ENCODE peak calls at places on chromosomes 2 and 18, in five cellular contexts. S, E, Y, A and T are unnamed samples.

GRCh38 chr2:8107979-8108378 is 573.9 kb upstream of the ID2 start:
- DNase-seq in S (no peak), E (no peak), Y (no peak), A (no peak), T (no peak)

GRCh38 chr2:239208470-239209180 is 192.2 kb downstream of the HDAC4 start:
- DNase-seq in S (no peak), Y (peak), A (no peak), E (no peak), T (no peak)

GRCh38 chr2:195830968-195831810 is 174.2 kb downstream of the SLC39A10 start:
- DNase-seq in Y (no peak), E (peak), A (no peak), S (no peak), T (no peak)

GRCh38 chr2:219129589-219129988 is 31.0 kb downstream of the NHEJ1 start:
- DNase-seq in Y (no peak), A (no peak), S (no peak), E (no peak), T (no peak)

GRCh38 chr2:17166506-17166905 is 351.7 kb downstream of the RAD51AP2 start:
- DNase-seq in E (peak), S (no peak), A (no peak), Y (no peak), T (no peak)

GRCh38 chr2:215434447-215435260 is 1.2 kb downstream of the FN1 start:
- DNase-seq in S (no peak), Y (no peak), A (no peak), E (no peak), T (no peak)

GRCh38 chr2:120803085-120803484 is 67.4 kb downstream of the GLI2 start:
- DNase-seq in Y (no peak), S (no peak), E (no peak), A (no peak), T (no peak)

GRCh38 chr2:55364189-55365055 is 55.2 kb downstream of the CCDC88A start:
- DNase-seq in S (no peak), A (peak), Y (no peak), E (peak), T (no peak)

GRCh38 chr2:24766609-24767008 is 26.6 kb downstream of the PTRHD1 start:
- DNase-seq in A (no peak), S (no peak), E (no peak), Y (no peak), T (no peak)

GRCh38 chr2:28613616-28614501 is 118.0 kb downstream of the PLB1 start:
- DNase-seq in Y (peak), A (no peak), S (no peak), E (peak), T (no peak)

GRCh38 chr2:197777823-197778407 is 7.2 kb downstream of the BOLL start:
- DNase-seq in A (peak), Y (peak), E (peak), S (peak), T (no peak)

GRCh38 chr2:227653419-227653818 is 13.2 kb upstream of the SCYGR5 start:
- DNase-seq in A (peak), E (peak), S (no peak), Y (peak), T (no peak)

GRCh38 chr2:38750793-38751042 is 443 bp downstream of the SRSF7 start:
- DNase-seq in Y (no peak), E (no peak), A (no peak), S (no peak), T (no peak)

GRCh38 chr2:145617906-145618305 is 1098.0 kb upstream of the ZEB2 start:
- DNase-seq in S (no peak), A (no peak), Y (no peak), E (peak), T (no peak)

GRCh38 chr2:102070058-102070642 is 72.4 kb upstream of the IL1R1 start:
- DNase-seq in S (no peak), A (peak), E (peak), Y (peak), T (no peak)

GRCh38 chr2:15096873-15097272 is 464.3 kb downstream of the NBAS start:
- DNase-seq in S (no peak), Y (no peak), A (no peak), E (no peak), T (peak)

GRCh38 chr2:68319397-68320117 is at the start of gene CNRIP1:
- DNase-seq in Y (no peak), A (peak), E (peak), S (peak), T (no peak)

GRCh38 chr2:200747668-200748618 is 63.8 kb upstream of the BZW1 start:
- DNase-seq in Y (peak), E (peak), A (peak), S (no peak), T (no peak)

GRCh38 chr18:72848534-72849237 is 19.1 kb downstream of the NETO1 start:
- DNase-seq in S (no peak), A (no peak), Y (no peak), E (no peak), T (no peak)

GRCh38 chr2:64203131-64204005 is 59.1 kb upstream of the PELI1 start:
- DNase-seq in Y (no peak), A (no peak), S (no peak), E (peak), T (no peak)

GRCh38 chr18:44541159-44541558 is 139.5 kb upstream of the SETBP1 start:
- DNase-seq in Y (no peak), E (no peak), S (no peak), A (no peak), T (no peak)

GRCh38 chr2:158502984-158503383 is 46.2 kb downstream of the PKP4 start:
- DNase-seq in A (peak), S (no peak), E (peak), Y (peak), T (no peak)

GRCh38 chr2:207955456-207955855 is 69.9 kb downstream of the PLEKHM3 start:
- DNase-seq in Y (no peak), S (no peak), A (no peak), E (no peak), T (no peak)

GRCh38 chr2:113164930-113165585 is 8.7 kb upstream of the PSD4 start:
- DNase-seq in Y (peak), S (no peak), A (no peak), E (no peak), T (no peak)

GRCh38 chr2:14418110-14418509 is 214.4 kb upstream of the LRATD1 start:
- DNase-seq in A (no peak), S (no peak), E (no peak), Y (no peak), T (no peak)

GRCh38 chr2:230952226-230952956 is 27.3 kb upstream of the GPR55 start:
- DNase-seq in A (no peak), S (no peak), E (no peak), Y (no peak), T (no peak)

GRCh38 chr2:167237478-167237877 is 349.2 kb downstream of the XIRP2 start:
- DNase-seq in E (no peak), S (no peak), A (no peak), Y (no peak), T (no peak)

GRCh38 chr2:16282511-16282910 is 342.2 kb downstream of the MYCN start:
- DNase-seq in E (no peak), A (no peak), Y (no peak), S (no peak), T (peak)

GRCh38 chr2:217687771-217688170 is 315.0 kb downstream of the TNS1 start:
- DNase-seq in E (no peak), S (no peak), A (no peak), Y (no peak), T (no peak)

GRCh38 chr2:217688494-217688893 is 314.3 kb downstream of the TNS1 start:
- DNase-seq in E (no peak), A (no peak), Y (no peak), S (no peak), T (no peak)

GRCh38 chr2:217683096-217683870 is 319.5 kb downstream of the TNS1 start:
- DNase-seq in E (no peak), S (no peak), A (no peak), Y (no peak), T (no peak)

GRCh38 chr2:217684431-217685254 is 318.2 kb downstream of the TNS1 start:
- DNase-seq in S (no peak), A (no peak), Y (no peak), E (no peak), T (no peak)

GRCh38 chr2:217685255-217685605 is 317.6 kb downstream of the TNS1 start:
- DNase-seq in E (peak), S (no peak), Y (peak), A (peak), T (no peak)
- TF ChIP-seq MAFK in E (no peak), S (no peak), Y (no peak), A (no peak), T (no peak)

GRCh38 chr2:11683486-11683885 is 13.5 kb upstream of the NTSR2 start:
- DNase-seq in Y (no peak), S (no peak), A (no peak), E (no peak), T (no peak)
- TF ChIP-seq MAFK in Y (no peak), S (no peak), A (no peak), E (no peak), T (no peak)

GRCh38 chr2:56540467-56540866 is 356.7 kb downstream of the CCDC85A start:
- DNase-seq in E (no peak), A (no peak), Y (no peak), S (no peak), T (no peak)

GRCh38 chr2:56540901-56541300 is 357.1 kb downstream of the CCDC85A start:
- DNase-seq in S (no peak), A (no peak), E (no peak), Y (no peak), T (no peak)

GRCh38 chr2:56539618-56540017 is 355.8 kb downstream of the CCDC85A start:
- DNase-seq in E (no peak), S (no peak), A (no peak), Y (no peak), T (no peak)

GRCh38 chr2:56537756-56538155 is 354.0 kb downstream of the CCDC85A start:
- DNase-seq in S (no peak), A (no peak), E (no peak), Y (no peak), T (no peak)

GRCh38 chr2:56542213-56542612 is 358.4 kb downstream of the CCDC85A start:
- DNase-seq in E (no peak), A (no peak), Y (no peak), S (no peak), T (no peak)
- TF ChIP-seq MAFK in E (peak), A (peak), Y (peak), S (no peak), T (no peak)

GRCh38 chr2:80567991-80568390 is 263.4 kb upstream of the LRRTM1 start:
- DNase-seq in A (no peak), E (no peak), Y (no peak), S (no peak), T (no peak)

GRCh38 chr2:80573167-80573566 is 268.6 kb upstream of the LRRTM1 start:
- DNase-seq in A (no peak), E (no peak), Y (no peak), S (no peak), T (no peak)

GRCh38 chr2:80579756-80580155 is 275.2 kb upstream of the LRRTM1 start:
- DNase-seq in A (no peak), E (no peak), S (no peak), Y (no peak), T (no peak)

DNA sequence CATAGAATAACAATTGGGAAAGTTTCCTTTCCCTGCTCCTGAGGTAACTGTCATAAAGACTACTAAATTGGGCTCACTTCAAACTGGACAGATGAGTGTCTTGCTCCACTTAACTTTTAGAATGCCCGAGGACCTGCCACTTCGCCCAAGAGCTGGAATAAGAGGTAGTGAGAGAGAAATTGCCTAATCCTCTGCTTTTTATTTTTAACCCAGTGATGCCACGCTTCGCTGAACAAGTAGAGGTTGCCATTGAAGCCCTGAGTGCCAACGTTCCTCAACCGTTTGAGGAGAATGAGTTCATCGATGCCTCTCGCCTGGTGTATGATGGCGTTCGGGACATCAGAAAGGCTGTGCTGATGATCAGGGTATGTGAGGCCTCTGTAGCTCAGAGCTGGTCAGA is 269.4 kb upstream of the LRRTM1 start:
- DNase-seq in S (no peak), Y (no peak), A (no peak), E (no peak), T (no peak)
- TF ChIP-seq MAFK in S (no peak), Y (no peak), A (no peak), E (no peak), T (no peak)

GRCh38 chr2:164800572-164800971 is 41.1 kb downstream of the COBLL1 start:
- DNase-seq in A (no peak), Y (no peak), S (no peak), E (no peak), T (no peak)

GRCh38 chr2:164808776-164809175 is 32.8 kb downstream of the COBLL1 start:
- DNase-seq in S (no peak), Y (peak), E (no peak), A (no peak), T (no peak)

GRCh38 chr2:164802095-164802744 is 39.4 kb downstream of the COBLL1 start:
- DNase-seq in Y (peak), A (no peak), S (no peak), E (no peak), T (no peak)

GRCh38 chr2:164803772-164804466 is 37.7 kb downstream of the COBLL1 start:
- DNase-seq in E (peak), S (no peak), A (no peak), Y (no peak), T (no peak)
- TF ChIP-seq MAFK in E (no peak), S (no peak), A (no peak), Y (no peak), T (no peak)

DNA sequence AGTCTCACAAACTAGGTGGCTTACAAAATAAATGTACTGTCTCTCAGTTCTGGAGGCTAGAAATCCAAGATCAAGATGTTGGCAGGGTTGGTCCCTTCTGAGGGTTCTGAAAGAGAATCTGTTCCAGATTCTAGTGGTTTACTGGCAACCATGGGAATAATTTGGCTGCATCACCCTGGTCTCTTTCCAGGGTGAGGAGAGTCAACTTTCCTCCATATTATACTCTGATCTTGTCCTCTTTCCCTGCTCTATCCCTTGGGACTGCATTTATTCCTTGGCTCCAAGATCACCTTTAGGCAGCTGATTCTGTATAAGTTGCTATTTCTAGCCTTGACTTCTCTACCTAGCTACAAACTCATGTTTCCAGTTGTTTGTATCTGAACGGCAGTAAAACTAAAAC is 35.2 kb downstream of the SLC40A1 start:
- DNase-seq in A (no peak), S (no peak), E (no peak), Y (no peak), T (no peak)
- TF ChIP-seq MAFK in A (no peak), S (no peak), E (no peak), Y (no peak), T (no peak)

DNA sequence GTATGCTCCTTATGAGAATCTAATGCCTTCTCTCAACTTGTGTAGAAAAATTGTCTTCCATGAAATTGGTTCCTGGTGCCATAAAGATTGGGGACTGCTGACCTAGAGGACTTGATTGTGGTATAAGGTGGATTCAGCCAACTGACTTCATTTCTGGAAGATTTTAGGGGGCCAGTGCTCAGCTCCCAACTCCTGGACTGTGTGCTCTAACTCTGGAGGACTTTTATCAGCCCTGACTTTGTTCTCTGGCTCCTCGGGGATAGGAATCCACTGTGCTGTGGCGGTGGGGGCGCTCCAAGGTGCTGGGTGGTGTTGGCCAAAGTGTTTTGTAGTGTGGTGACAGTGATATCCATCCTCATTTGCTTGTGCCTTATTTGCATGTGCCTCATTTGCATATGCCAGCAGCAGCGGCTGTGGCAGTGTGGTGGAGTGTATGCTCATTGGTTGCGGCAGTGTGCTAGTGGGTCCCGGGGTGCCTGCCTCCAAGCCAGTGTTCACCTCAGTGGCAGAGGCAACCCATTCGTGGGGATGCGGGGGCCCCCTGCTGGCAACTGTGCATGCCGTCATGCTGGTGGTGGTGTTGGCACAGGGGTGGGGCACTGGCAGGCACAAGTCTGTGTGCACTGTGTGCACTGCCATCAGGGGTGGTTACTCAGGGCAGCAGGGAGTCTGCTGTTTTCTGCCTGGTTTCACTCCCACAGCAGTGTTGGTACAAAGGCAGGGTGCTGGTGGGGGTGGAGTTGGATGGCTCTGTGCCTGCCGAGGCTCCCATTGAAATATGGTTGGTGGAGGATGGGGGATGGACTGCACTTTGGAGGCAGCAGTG is 19.6 kb downstream of the EHBP1 start:
- DNase-seq in S (peak), E (no peak), A (peak), Y (no peak), T (no peak)
- TF ChIP-seq MAFK in S (no peak), E (no peak), A (no peak), Y (no peak), T (no peak)

GRCh38 chr2:168816369-168816768 is 13.9 kb downstream of the NOSTRIN start:
- DNase-seq in Y (no peak), S (no peak), A (peak), E (peak), T (no peak)
- TF ChIP-seq MAFK in Y (no peak), S (no peak), A (no peak), E (no peak), T (no peak)

DNA sequence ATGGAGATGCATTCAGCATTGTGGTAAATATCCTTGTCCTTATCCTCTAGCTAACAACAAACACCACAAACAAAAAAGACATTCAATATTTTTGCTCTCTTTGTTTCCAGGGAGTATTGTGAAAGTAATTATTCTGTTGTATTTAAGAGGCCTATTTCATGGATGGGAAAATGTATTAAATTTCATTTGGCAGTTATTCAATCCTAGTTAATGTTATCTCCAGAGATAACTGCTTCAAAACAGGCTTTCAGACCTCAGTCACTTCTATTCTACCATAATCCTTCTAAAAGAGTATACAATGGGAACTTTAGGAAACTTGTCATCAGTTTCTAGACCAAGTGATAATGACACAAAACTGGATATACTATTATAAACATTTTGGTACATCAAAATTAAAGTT is 280.5 kb upstream of the CCDC68 start:
- DNase-seq in A (no peak), Y (no peak), E (no peak), S (no peak), T (no peak)
- TF ChIP-seq MAFK in A (no peak), Y (no peak), E (no peak), S (no peak), T (no peak)

GRCh38 chr2:45180784-45181183 is 171.5 kb upstream of the SIX2 start:
- DNase-seq in S (no peak), E (no peak), A (no peak), Y (no peak), T (no peak)

GRCh38 chr2:45178854-45179253 is 169.6 kb upstream of the SIX2 start:
- DNase-seq in E (peak), A (no peak), S (no peak), Y (no peak), T (no peak)

GRCh38 chr2:45182667-45183620 is 173.7 kb upstream of the SIX2 start:
- DNase-seq in E (no peak), S (no peak), Y (no peak), A (no peak), T (no peak)

GRCh38 chr2:45180033-45180746 is 170.9 kb upstream of the SIX2 start:
- DNase-seq in S (no peak), Y (no peak), A (no peak), E (peak), T (no peak)

GRCh38 chr2:45184606-45185005 is 175.4 kb upstream of the SIX2 start:
- DNase-seq in A (no peak), S (no peak), E (peak), Y (no peak), T (no peak)
- TF ChIP-seq MAFK in A (no peak), S (no peak), E (no peak), Y (no peak), T (no peak)